ENCODE peak calls at places on chromosomes 4 and X, in four cellular contexts. M is lower lobe of right lung, X is retinal pigment epithelial cell, U is PC-3. Y is an unnamed sample.

GRCh38 chrX:8235026-8235425 is 64.0 kb upstream of the VCX2 start:
- DNase-seq in U (peak; percentile 10), M (no peak), X (peak; percentile 3), Y (no peak)

GRCh38 chrX:42107495-42108139 is 184.3 kb upstream of the CASK start:
- DNase-seq in X (no peak), M (no peak), U (no peak), Y (no peak)

GRCh38 chr4:88659061-88659889 is 38.4 kb downstream of the NAP1L5 start:
- DNase-seq in X (peak; percentile 83), M (no peak), U (peak; percentile 77), Y (peak; percentile 46)

GRCh38 chrX:71095033-71095432 is 618 bp upstream of the FOXO4 start:
- DNase-seq in U (no peak), M (no peak), X (no peak), Y (no peak)

GRCh38 chr4:5139141-5139540 is 87.9 kb downstream of the STK32B start:
- DNase-seq in M (no peak), X (no peak), U (no peak), Y (no peak)

GRCh38 chr4:188892837-188893236 is 753.6 kb downstream of the TRIML1 start:
- DNase-seq in M (no peak), U (no peak), X (no peak), Y (no peak)

GRCh38 chrX:95949588-95949987 is 735.1 kb upstream of the DIAPH2 start:
- DNase-seq in X (no peak), M (no peak), U (peak; percentile 85), Y (no peak)

GRCh38 chr4:171035909-171036308 is 777.3 kb upstream of the GALNTL6 start:
- DNase-seq in M (no peak), X (no peak), U (no peak), Y (no peak)

GRCh38 chr4:37561803-37562207 is 124.4 kb downstream of the RELL1 start:
- DNase-seq in U (peak; percentile 77), X (peak; percentile 86), M (no peak), Y (peak; percentile 73)

GRCh38 chrX:82458207-82458754 is 1049.8 kb upstream of the POU3F4 start:
- DNase-seq in U (no peak), M (no peak), X (no peak), Y (no peak)

GRCh38 chr4:16413794-16414555 is 187.7 kb upstream of the TAPT1 start:
- DNase-seq in X (no peak), U (no peak), M (no peak), Y (no peak)

GRCh38 chr4:186765138-186765537 is 41.5 kb upstream of the FAT1 start:
- DNase-seq in U (no peak), M (no peak), X (no peak), Y (peak; percentile 75)

GRCh38 chrX:41718481-41719245 is 5.3 kb upstream of the GPR82 start:
- DNase-seq in U (no peak), M (no peak), X (no peak), Y (no peak)

GRCh38 chr4:35151816-35152572 is 1092.3 kb downstream of the ARAP2 start:
- DNase-seq in X (no peak), U (peak; percentile 67), M (no peak), Y (no peak)

GRCh38 chr4:61614256-61614655 is 414.1 kb downstream of the ADGRL3 start:
- DNase-seq in M (no peak), X (no peak), U (peak; percentile 61), Y (no peak)

GRCh38 chrX:3697701-3698279 is 15.7 kb downstream of the PRKX start:
- DNase-seq in X (peak; percentile 84), M (no peak), U (no peak), Y (peak; percentile 57)

GRCh38 chrX:115494133-115494532 is 66.8 kb upstream of the PLS3 start:
- DNase-seq in M (no peak), X (no peak), U (peak; percentile 41), Y (no peak)

DNA sequence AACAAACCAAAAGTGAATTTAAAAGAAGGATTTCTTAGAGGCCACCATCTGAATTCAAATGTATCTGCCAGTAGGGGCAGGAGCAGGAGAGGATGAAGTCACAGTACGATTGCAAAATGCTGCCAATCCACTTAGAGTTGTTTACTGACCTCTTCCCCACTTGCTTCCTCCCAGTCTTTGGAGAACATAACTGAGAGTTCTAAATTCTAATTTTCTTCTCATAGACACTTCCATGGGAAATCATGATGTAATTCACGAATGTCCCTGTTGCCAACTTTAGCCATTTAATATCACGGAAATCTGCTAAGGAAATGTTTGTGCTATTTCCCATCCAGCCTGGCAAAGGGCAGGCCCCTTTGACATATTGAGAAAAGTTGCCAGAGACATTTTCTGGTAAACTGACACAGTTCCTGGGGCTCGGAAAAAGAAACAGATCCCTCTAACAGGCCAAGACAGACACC is 33.6 kb upstream of the NOCT start:
- DNase-seq in X (peak; percentile 16), M (no peak), U (peak; percentile 55), Y (peak; percentile 6)
- TF ChIP-seq CTCF in X (peak; percentile 21), M (peak; percentile 43), U (peak; percentile 23), Y (no peak)

GRCh38 chr4:73615613-73616012 is 4.6 kb downstream of the RASSF6 start:
- DNase-seq in U (no peak), M (no peak), X (no peak), Y (peak; percentile 59)
- TF ChIP-seq CTCF in U (no peak), M (no peak), X (peak; percentile 48), Y (no peak)

GRCh38 chr4:154911097-154911496 is 130.0 kb downstream of the RBM46 start:
- DNase-seq in X (no peak), M (no peak), U (peak; percentile 34), Y (no peak)
- TF ChIP-seq CTCF in X (peak; percentile 58), M (no peak), U (peak; percentile 46), Y (no peak)

GRCh38 chrX:133601116-133601515 is 185.8 kb upstream of the GPC4 start:
- DNase-seq in X (no peak), U (no peak), M (no peak), Y (no peak)
- TF ChIP-seq CTCF in X (no peak), U (no peak), M (no peak), Y (no peak)

GRCh38 chr4:139084425-139085093 is 69.0 kb downstream of the NOCT start:
- DNase-seq in M (no peak), U (no peak), X (no peak), Y (no peak)
- TF ChIP-seq CTCF in M (no peak), U (no peak), X (no peak), Y (no peak)

GRCh38 chr4:7757501-7758443 is 181.9 kb downstream of the AFAP1 start:
- DNase-seq in M (peak; percentile 18), U (no peak), X (no peak), Y (no peak)
- TF ChIP-seq CTCF in M (no peak), U (no peak), X (no peak), Y (no peak)

GRCh38 chr4:110626532-110627153 is 3.8 kb upstream of the PITX2 start:
- DNase-seq in M (no peak), X (no peak), U (no peak), Y (no peak)
- TF ChIP-seq CTCF in M (no peak), X (no peak), U (no peak), Y (no peak)

GRCh38 chr4:123350191-123350544 is 46.4 kb upstream of the SPRY1 start:
- DNase-seq in U (peak; percentile 25), X (no peak), M (no peak), Y (peak; percentile 19)
- TF ChIP-seq CTCF in U (peak; percentile 34), X (no peak), M (no peak), Y (no peak)

Y was measured in Calu3.